ENCODE peak calls at places on chromosomes 13 and 19, in seven cellular contexts. N is Panc1, C is left lung, F is lung, L is breast epithelium, Q is gastrocnemius medialis, Y is fibroblast of lung. D is an unnamed sample.
A peak's percentile ranks its signal among the peaks of the same experiment; 100 is the strongest.

GRCh38 chr13:43307921-43308433 is 284.6 kb downstream of the DNAJC15 start:
- DNase-seq in N (no peak), C (peak; percentile 84), F (peak; percentile 77), L (peak; percentile 89), Q (peak; percentile 42), Y (peak; percentile 86), D (peak; percentile 79)

GRCh38 chr13:112106467-112107141 is 39.7 kb downstream of the SOX1 start:
- DNase-seq in N (no peak), C (peak; percentile 50), F (no peak), L (no peak), Q (no peak), Y (no peak), D (no peak)

GRCh38 chr19:10271543-10272086 is 695 bp downstream of the ICAM1 start:
- DNase-seq in N (no peak), C (no peak), F (peak; percentile 54), L (no peak), Q (no peak), Y (no peak), D (no peak)

GRCh38 chr13:32315255-32316029 is at the start of the genes BRCA2 and ZAR1L:
- DNase-seq in N (peak; percentile 17), C (peak; percentile 97), F (peak; percentile 86), L (peak; percentile 84), Q (peak; percentile 71), Y (peak; percentile 90), D (peak; percentile 89)

GRCh38 chr13:65856464-65856863 is 1373.7 kb downstream of the PCDH9 start:
- DNase-seq in N (no peak), C (no peak), F (no peak), L (no peak), Q (no peak), Y (peak; percentile 85), D (no peak)

GRCh38 chr19:54473071-54473941 is at the start of gene CDC42EP5:
- DNase-seq in N (no peak), C (no peak), F (no peak), L (no peak), Q (no peak), Y (peak; percentile 84), D (peak; percentile 76)

GRCh38 chr13:58620171-58620570 is 988.6 kb downstream of the PCDH17 start:
- DNase-seq in N (no peak), C (no peak), F (no peak), L (no peak), Q (no peak), Y (no peak), D (no peak)

GRCh38 chr13:110520431-110521295 is 40.9 kb downstream of the RAB20 start:
- DNase-seq in N (no peak), C (peak; percentile 87), F (peak; percentile 89), L (no peak), Q (peak; percentile 77), Y (peak; percentile 94), D (peak; percentile 75)

GRCh38 chr13:37701306-37701705 is 102.7 kb upstream of the POSTN start:
- DNase-seq in N (no peak), C (no peak), F (no peak), L (no peak), Q (no peak), Y (peak; percentile 81), D (no peak)

GRCh38 chr19:5141278-5141925 is 172.5 kb downstream of the KDM4B start:
- DNase-seq in N (no peak), C (peak; percentile 64), F (no peak), L (no peak), Q (no peak), Y (no peak), D (no peak)

GRCh38 chr13:75049936-75050335 is 432.0 kb downstream of the TBC1D4 start:
- DNase-seq in N (no peak), C (no peak), F (no peak), L (no peak), Q (no peak), Y (no peak), D (no peak)

GRCh38 chr13:69565334-69565733 is 542.3 kb upstream of the ATXN8OS start:
- DNase-seq in N (no peak), C (no peak), F (no peak), L (no peak), Q (no peak), Y (peak; percentile 41), D (no peak)

GRCh38 chr19:45705115-45705514 is 12.6 kb downstream of the QPCTL start:
- DNase-seq in N (no peak), C (no peak), F (no peak), L (no peak), Q (no peak), Y (no peak), D (no peak)

GRCh38 chr19:1130801-1131717 is 27.3 kb downstream of the GPX4 start:
- DNase-seq in N (no peak), C (no peak), F (no peak), L (no peak), Q (no peak), Y (no peak), D (no peak)

GRCh38 chr19:41427647-41428480 is 690 bp upstream of the B3GNT8 start:
- DNase-seq in N (no peak), C (peak; percentile 85), F (peak; percentile 61), L (peak; percentile 62), Q (no peak), Y (peak; percentile 27), D (peak; percentile 44)

GRCh38 chr13:110641055-110642015 is 26.0 kb downstream of the NAXD start:
- DNase-seq in N (no peak), C (peak; percentile 43), F (no peak), L (no peak), Q (no peak), Y (peak; percentile 39), D (no peak)

GRCh38 chr13:40777957-40778235 is 6.9 kb upstream of the MRPS31 start:
- DNase-seq in N (no peak), C (no peak), F (no peak), L (no peak), Q (no peak), Y (no peak), D (no peak)

GRCh38 chr13:40780822-40781401 is 8.5 kb upstream of the SLC25A15 start:
- DNase-seq in N (no peak), C (no peak), F (no peak), L (no peak), Q (no peak), Y (peak; percentile 9), D (no peak)

GRCh38 chr13:40781717-40782116 is 7.7 kb upstream of the SLC25A15 start:
- DNase-seq in N (no peak), C (no peak), F (no peak), L (no peak), Q (no peak), Y (no peak), D (no peak)

GRCh38 chr13:40779049-40779448 is 8.1 kb upstream of the MRPS31 start:
- DNase-seq in N (no peak), C (no peak), F (no peak), L (no peak), Q (no peak), Y (no peak), D (no peak)

DNA sequence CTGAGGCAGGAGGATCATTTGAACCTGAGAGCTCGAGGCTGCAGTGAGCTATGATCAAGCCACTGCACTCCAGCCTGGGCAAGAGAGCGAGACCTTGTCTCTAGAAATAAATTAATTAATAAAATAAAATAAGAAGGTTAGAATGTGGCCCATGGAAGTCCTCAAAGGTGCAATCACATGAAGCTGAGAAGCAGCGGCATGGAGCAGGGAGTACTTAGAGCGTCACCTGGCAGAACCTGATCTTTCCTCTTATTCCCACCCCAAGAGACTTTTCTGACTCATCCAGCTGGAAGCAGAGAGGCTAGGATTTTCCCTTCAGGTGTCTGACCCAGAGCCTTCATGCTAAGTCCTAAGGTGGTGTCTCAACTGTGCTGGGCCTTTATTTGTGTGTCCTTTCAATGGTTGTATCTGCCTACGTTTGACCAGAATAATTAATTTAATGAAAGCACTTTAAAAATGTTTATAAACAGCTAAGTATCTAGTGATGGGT is 8.9 kb upstream of the MRPS31 start:
- DNase-seq in N (no peak), C (no peak), F (no peak), L (no peak), Q (no peak), Y (no peak), D (no peak)
- H3K4me1 ChIP-seq in N (no peaks in the 10 kb centered on the region), C (peaks cover 8% of the 10 kb centered on the region), F (no peaks in the 10 kb centered on the region), L (no peaks in the 10 kb centered on the region), Q (peaks cover 2% of the 10 kb centered on the region), Y (no peaks in the 10 kb centered on the region), D (no peaks in the 10 kb centered on the region)

GRCh38 chr19:6235031-6235951 is 44.5 kb downstream of the MLLT1 start:
- DNase-seq in N (no peak), C (peak; percentile 53), F (no peak), L (no peak), Q (no peak), Y (no peak), D (no peak)
- H3K4me1 ChIP-seq in N (no peaks in the 10 kb centered on the region), C (peaks cover 50% of the 10 kb centered on the region), F (peaks cover 12% of the 10 kb centered on the region), L (peaks cover 35% of the 10 kb centered on the region), Q (peaks cover 76% of the 10 kb centered on the region), Y (peaks cover 38% of the 10 kb centered on the region), D (peaks cover 90% of the 10 kb centered on the region)

GRCh38 chr13:40563350-40564125 is 102.9 kb downstream of the FOXO1 start:
- DNase-seq in N (no peak), C (no peak), F (no peak), L (no peak), Q (peak; percentile 59), Y (peak; percentile 58), D (no peak)

GRCh38 chr13:40564342-40564997 is 102.0 kb downstream of the FOXO1 start:
- DNase-seq in N (no peak), C (no peak), F (no peak), L (no peak), Q (no peak), Y (no peak), D (no peak)

GRCh38 chr13:40558656-40559055 is 107.8 kb downstream of the FOXO1 start:
- DNase-seq in N (no peak), C (no peak), F (no peak), L (no peak), Q (no peak), Y (no peak), D (no peak)

GRCh38 chr13:40562975-40563349 is 103.5 kb downstream of the FOXO1 start:
- DNase-seq in N (no peak), C (peak; percentile 82), F (no peak), L (no peak), Q (no peak), Y (no peak), D (no peak)

DNA sequence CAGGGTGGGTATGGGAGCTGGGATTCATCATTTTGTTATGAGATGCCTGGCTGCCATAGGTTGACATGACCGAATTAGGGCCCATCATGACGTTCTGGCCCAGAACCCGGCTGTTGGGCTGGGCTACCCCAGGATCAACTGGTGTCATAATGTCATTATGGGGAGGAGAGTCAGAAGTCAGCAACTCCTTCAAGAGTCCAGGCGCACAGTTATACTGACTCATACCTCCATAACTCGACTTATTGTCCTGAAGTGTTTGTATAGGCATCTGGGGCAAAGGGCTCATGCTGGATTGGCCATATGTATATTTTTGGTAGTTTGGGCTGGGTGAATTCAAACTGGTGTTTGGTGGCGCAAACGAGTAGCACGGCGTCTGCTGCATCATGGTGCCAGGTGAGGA is 106.5 kb downstream of the FOXO1 start:
- DNase-seq in N (no peak), C (no peak), F (no peak), L (no peak), Q (no peak), Y (no peak), D (no peak)
- H3K4me1 ChIP-seq in N (no peaks in the 10 kb centered on the region), C (peaks cover 20% of the 10 kb centered on the region), F (peaks cover 25% of the 10 kb centered on the region), L (no peaks in the 10 kb centered on the region), Q (peaks cover 85% of the 10 kb centered on the region), Y (no peaks in the 10 kb centered on the region), D (peaks cover 36% of the 10 kb centered on the region)

DNA sequence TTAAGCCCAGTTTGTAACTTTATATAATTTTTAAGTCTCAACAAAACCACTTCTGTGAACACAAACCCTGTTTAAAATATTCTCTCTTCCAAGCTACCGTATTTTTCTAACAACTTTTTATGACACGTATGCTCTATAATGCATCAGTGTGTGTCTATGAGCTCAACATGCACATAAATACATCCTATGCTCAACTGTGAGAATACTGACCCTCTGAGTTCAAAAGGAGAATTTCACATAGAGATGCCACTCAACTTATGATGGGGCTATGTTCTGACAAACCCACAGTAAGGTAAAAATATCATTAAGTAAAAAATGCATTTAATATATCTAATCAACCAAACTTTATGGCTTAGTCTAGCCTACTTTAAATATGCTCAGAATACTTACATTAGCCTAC is 1139.7 kb upstream of the SPRY2 start:
- DNase-seq in N (no peak), C (no peak), F (no peak), L (no peak), Q (no peak), Y (no peak), D (no peak)
- H3K4me1 ChIP-seq in N (no peaks in the 10 kb centered on the region), C (no peaks in the 10 kb centered on the region), F (no peaks in the 10 kb centered on the region), L (no peaks in the 10 kb centered on the region), Q (no peaks in the 10 kb centered on the region), Y (no peaks in the 10 kb centered on the region), D (no peaks in the 10 kb centered on the region)